ENCODE peak calls at places on chromosomes 1 and 21, in six cellular contexts. One of them, this sample, is unnamed.

GRCh38 chr21:46069166-46069565 is 28.7 kb upstream of the COL6A2 start:
- DNase-seq in HTR-8/SVneo: no peak
- DNase-seq in glutamatergic neuron: no peak
- DNase-seq in dermis microvascular lymphatic vessel endothelial cell: no peak
- DNase-seq in caudate nucleus: no peak
- DNase-seq in naive thymus-derived CD8-positive, alpha-beta T cell: no peak
- DNase-seq in this sample: no peak

GRCh38 chr1:101371259-101371658 is 134.4 kb downstream of the S1PR1 start:
- DNase-seq in glutamatergic neuron: no peak
- DNase-seq in caudate nucleus: no peak
- DNase-seq in HTR-8/SVneo: no peak
- DNase-seq in naive thymus-derived CD8-positive, alpha-beta T cell: no peak
- DNase-seq in dermis microvascular lymphatic vessel endothelial cell: peak
- DNase-seq in this sample: peak

GRCh38 chr21:45318556-45319341 is 31.1 kb upstream of the POFUT2 start:
- DNase-seq in naive thymus-derived CD8-positive, alpha-beta T cell: no peak
- DNase-seq in HTR-8/SVneo: peak
- DNase-seq in caudate nucleus: no peak
- DNase-seq in glutamatergic neuron: no peak
- DNase-seq in dermis microvascular lymphatic vessel endothelial cell: peak
- DNase-seq in this sample: peak

GRCh38 chr1:6962956-6963915 is 178.0 kb downstream of the CAMTA1 start:
- DNase-seq in dermis microvascular lymphatic vessel endothelial cell: no peak
- DNase-seq in HTR-8/SVneo: no peak
- DNase-seq in caudate nucleus: no peak
- DNase-seq in naive thymus-derived CD8-positive, alpha-beta T cell: peak
- DNase-seq in glutamatergic neuron: peak
- DNase-seq in this sample: no peak

GRCh38 chr1:41102208-41102607 is 80.7 kb upstream of the SLFNL1 start:
- DNase-seq in HTR-8/SVneo: peak
- DNase-seq in naive thymus-derived CD8-positive, alpha-beta T cell: no peak
- DNase-seq in caudate nucleus: no peak
- DNase-seq in dermis microvascular lymphatic vessel endothelial cell: peak
- DNase-seq in glutamatergic neuron: no peak
- DNase-seq in this sample: peak

GRCh38 chr1:4794020-4794780 is 139.8 kb downstream of the AJAP1 start:
- DNase-seq in dermis microvascular lymphatic vessel endothelial cell: no peak
- DNase-seq in glutamatergic neuron: no peak
- DNase-seq in naive thymus-derived CD8-positive, alpha-beta T cell: no peak
- DNase-seq in HTR-8/SVneo: no peak
- DNase-seq in caudate nucleus: no peak
- DNase-seq in this sample: no peak

GRCh38 chr1:8032351-8032750 is 6.2 kb upstream of the ERRFI1 start:
- DNase-seq in glutamatergic neuron: no peak
- DNase-seq in naive thymus-derived CD8-positive, alpha-beta T cell: no peak
- DNase-seq in caudate nucleus: no peak
- DNase-seq in HTR-8/SVneo: no peak
- DNase-seq in dermis microvascular lymphatic vessel endothelial cell: no peak
- DNase-seq in this sample: no peak

GRCh38 chr1:197692965-197693364 is 82.3 kb downstream of the DENND1B start:
- DNase-seq in caudate nucleus: no peak
- DNase-seq in glutamatergic neuron: no peak
- DNase-seq in dermis microvascular lymphatic vessel endothelial cell: no peak
- DNase-seq in HTR-8/SVneo: peak
- DNase-seq in naive thymus-derived CD8-positive, alpha-beta T cell: no peak
- DNase-seq in this sample: peak

GRCh38 chr1:152367436-152367835 is 7.6 kb upstream of the FLG2 start:
- DNase-seq in naive thymus-derived CD8-positive, alpha-beta T cell: no peak
- DNase-seq in dermis microvascular lymphatic vessel endothelial cell: no peak
- DNase-seq in HTR-8/SVneo: no peak
- DNase-seq in caudate nucleus: no peak
- DNase-seq in glutamatergic neuron: no peak
- DNase-seq in this sample: no peak

GRCh38 chr1:31745071-31745897 is 18.9 kb downstream of the ADGRB2 start:
- DNase-seq in HTR-8/SVneo: peak
- DNase-seq in glutamatergic neuron: peak
- DNase-seq in dermis microvascular lymphatic vessel endothelial cell: peak
- DNase-seq in caudate nucleus: peak
- DNase-seq in naive thymus-derived CD8-positive, alpha-beta T cell: peak
- DNase-seq in this sample: peak

GRCh38 chr1:246726255-246726679 is 2.1 kb downstream of the SCCPDH start:
- DNase-seq in HTR-8/SVneo: no peak
- DNase-seq in caudate nucleus: no peak
- DNase-seq in naive thymus-derived CD8-positive, alpha-beta T cell: no peak
- DNase-seq in dermis microvascular lymphatic vessel endothelial cell: no peak
- DNase-seq in glutamatergic neuron: no peak
- DNase-seq in this sample: no peak

GRCh38 chr21:44432841-44433790 is 22.2 kb upstream of the LRRC3 start:
- DNase-seq in HTR-8/SVneo: no peak
- DNase-seq in glutamatergic neuron: no peak
- DNase-seq in caudate nucleus: no peak
- DNase-seq in naive thymus-derived CD8-positive, alpha-beta T cell: no peak
- DNase-seq in dermis microvascular lymphatic vessel endothelial cell: no peak
- DNase-seq in this sample: no peak

GRCh38 chr1:205360166-205360565 is 3.4 kb upstream of the KLHDC8A start:
- DNase-seq in naive thymus-derived CD8-positive, alpha-beta T cell: no peak
- DNase-seq in dermis microvascular lymphatic vessel endothelial cell: no peak
- DNase-seq in HTR-8/SVneo: no peak
- DNase-seq in caudate nucleus: peak
- DNase-seq in glutamatergic neuron: peak
- DNase-seq in this sample: no peak

GRCh38 chr1:4010284-4010683 is 110.2 kb upstream of the C1orf174 start:
- DNase-seq in HTR-8/SVneo: no peak
- DNase-seq in naive thymus-derived CD8-positive, alpha-beta T cell: no peak
- DNase-seq in dermis microvascular lymphatic vessel endothelial cell: no peak
- DNase-seq in caudate nucleus: no peak
- DNase-seq in glutamatergic neuron: no peak
- DNase-seq in this sample: no peak

GRCh38 chr1:61645476-61645875 is 79.5 kb downstream of the TM2D1 start:
- DNase-seq in caudate nucleus: no peak
- DNase-seq in HTR-8/SVneo: no peak
- DNase-seq in glutamatergic neuron: no peak
- DNase-seq in naive thymus-derived CD8-positive, alpha-beta T cell: no peak
- DNase-seq in dermis microvascular lymphatic vessel endothelial cell: no peak
- DNase-seq in this sample: no peak

GRCh38 chr1:54312874-54313316 is 93.3 kb downstream of the SSBP3 start:
- DNase-seq in glutamatergic neuron: no peak
- DNase-seq in naive thymus-derived CD8-positive, alpha-beta T cell: no peak
- DNase-seq in dermis microvascular lymphatic vessel endothelial cell: peak
- DNase-seq in HTR-8/SVneo: peak
- DNase-seq in caudate nucleus: no peak
- DNase-seq in this sample: peak

GRCh38 chr1:904271-904950 is 19.3 kb upstream of the SAMD11 start:
- DNase-seq in HTR-8/SVneo: peak
- DNase-seq in dermis microvascular lymphatic vessel endothelial cell: no peak
- DNase-seq in caudate nucleus: no peak
- DNase-seq in glutamatergic neuron: peak
- DNase-seq in naive thymus-derived CD8-positive, alpha-beta T cell: peak
- DNase-seq in this sample: peak

GRCh38 chr1:94953107-94953506 is 26.2 kb upstream of the CNN3 start:
- DNase-seq in caudate nucleus: no peak
- DNase-seq in glutamatergic neuron: no peak
- DNase-seq in HTR-8/SVneo: no peak
- DNase-seq in naive thymus-derived CD8-positive, alpha-beta T cell: no peak
- DNase-seq in dermis microvascular lymphatic vessel endothelial cell: no peak
- DNase-seq in this sample: no peak

GRCh38 chr1:43238104-43238503 is 31.7 kb upstream of the TMEM125 start:
- DNase-seq in naive thymus-derived CD8-positive, alpha-beta T cell: peak
- DNase-seq in caudate nucleus: peak
- DNase-seq in glutamatergic neuron: peak
- DNase-seq in dermis microvascular lymphatic vessel endothelial cell: peak
- DNase-seq in HTR-8/SVneo: peak
- DNase-seq in this sample: peak

GRCh38 chr1:204578867-204579664 is 62.9 kb downstream of the MDM4 start:
- DNase-seq in HTR-8/SVneo: no peak
- DNase-seq in dermis microvascular lymphatic vessel endothelial cell: peak
- DNase-seq in caudate nucleus: no peak
- DNase-seq in glutamatergic neuron: peak
- DNase-seq in naive thymus-derived CD8-positive, alpha-beta T cell: no peak
- DNase-seq in this sample: no peak

GRCh38 chr1:64940026-64940425 is 26.3 kb downstream of the JAK1 start:
- DNase-seq in glutamatergic neuron: no peak
- DNase-seq in caudate nucleus: no peak
- DNase-seq in naive thymus-derived CD8-positive, alpha-beta T cell: no peak
- DNase-seq in HTR-8/SVneo: no peak
- DNase-seq in dermis microvascular lymphatic vessel endothelial cell: peak
- DNase-seq in this sample: no peak

GRCh38 chr1:25673962-25674928 is 57.7 kb downstream of the MAN1C1 start:
- DNase-seq in naive thymus-derived CD8-positive, alpha-beta T cell: no peak
- DNase-seq in HTR-8/SVneo: no peak
- DNase-seq in dermis microvascular lymphatic vessel endothelial cell: no peak
- DNase-seq in glutamatergic neuron: no peak
- DNase-seq in caudate nucleus: no peak
- DNase-seq in this sample: no peak

GRCh38 chr1:112417985-112418607 is 22.1 kb downstream of the CTTNBP2NL start:
- DNase-seq in glutamatergic neuron: no peak
- DNase-seq in naive thymus-derived CD8-positive, alpha-beta T cell: no peak
- DNase-seq in dermis microvascular lymphatic vessel endothelial cell: no peak
- DNase-seq in caudate nucleus: no peak
- DNase-seq in HTR-8/SVneo: no peak
- DNase-seq in this sample: no peak

GRCh38 chr1:162561616-162562451 is at the start of gene UAP1:
- DNase-seq in glutamatergic neuron: no peak
- DNase-seq in dermis microvascular lymphatic vessel endothelial cell: no peak
- DNase-seq in HTR-8/SVneo: no peak
- DNase-seq in naive thymus-derived CD8-positive, alpha-beta T cell: no peak
- DNase-seq in caudate nucleus: no peak
- DNase-seq in this sample: no peak

GRCh38 chr1:87473203-87473661 is 144.6 kb downstream of the LMO4 start:
- DNase-seq in dermis microvascular lymphatic vessel endothelial cell: no peak
- DNase-seq in HTR-8/SVneo: no peak
- DNase-seq in caudate nucleus: no peak
- DNase-seq in glutamatergic neuron: no peak
- DNase-seq in naive thymus-derived CD8-positive, alpha-beta T cell: no peak
- DNase-seq in this sample: no peak

GRCh38 chr1:237316352-237316751 is 274.4 kb downstream of the RYR2 start:
- DNase-seq in naive thymus-derived CD8-positive, alpha-beta T cell: no peak
- DNase-seq in glutamatergic neuron: peak
- DNase-seq in dermis microvascular lymphatic vessel endothelial cell: no peak
- DNase-seq in HTR-8/SVneo: no peak
- DNase-seq in caudate nucleus: no peak
- DNase-seq in this sample: no peak

GRCh38 chr1:10122926-10123325 is 87.4 kb upstream of the KIF1B start:
- DNase-seq in naive thymus-derived CD8-positive, alpha-beta T cell: no peak
- DNase-seq in glutamatergic neuron: no peak
- DNase-seq in dermis microvascular lymphatic vessel endothelial cell: no peak
- DNase-seq in HTR-8/SVneo: peak
- DNase-seq in caudate nucleus: no peak
- DNase-seq in this sample: peak

GRCh38 chr1:109516872-109517271 is 7.3 kb upstream of the AMIGO1 start:
- DNase-seq in glutamatergic neuron: no peak
- DNase-seq in HTR-8/SVneo: no peak
- DNase-seq in caudate nucleus: no peak
- DNase-seq in dermis microvascular lymphatic vessel endothelial cell: no peak
- DNase-seq in naive thymus-derived CD8-positive, alpha-beta T cell: no peak
- DNase-seq in this sample: no peak

GRCh38 chr21:45537111-45537745 is 5.0 kb downstream of the SLC19A1 start:
- DNase-seq in glutamatergic neuron: peak
- DNase-seq in dermis microvascular lymphatic vessel endothelial cell: no peak
- DNase-seq in caudate nucleus: peak
- DNase-seq in HTR-8/SVneo: no peak
- DNase-seq in naive thymus-derived CD8-positive, alpha-beta T cell: no peak
- DNase-seq in this sample: no peak

GRCh38 chr1:81398041-81398440 is 402.7 kb upstream of the ADGRL2 start:
- DNase-seq in naive thymus-derived CD8-positive, alpha-beta T cell: no peak
- DNase-seq in caudate nucleus: no peak
- DNase-seq in HTR-8/SVneo: no peak
- DNase-seq in glutamatergic neuron: no peak
- DNase-seq in dermis microvascular lymphatic vessel endothelial cell: no peak
- DNase-seq in this sample: peak

GRCh38 chr1:197774691-197775281 is 494 bp downstream of the DENND1B start:
- DNase-seq in dermis microvascular lymphatic vessel endothelial cell: no peak
- DNase-seq in glutamatergic neuron: peak
- DNase-seq in HTR-8/SVneo: peak
- DNase-seq in naive thymus-derived CD8-positive, alpha-beta T cell: peak
- DNase-seq in caudate nucleus: no peak
- DNase-seq in this sample: no peak